ENCODE peak calls at places on chromosomes 11 and 22, in ten cellular contexts. One of them, this sample, is unnamed.

GRCh38 chr22:50293441-50294318 is 13.8 kb downstream of the PLXNB2 start:
- DNase-seq in adrenal gland: no peak
- DNase-seq in CD8-positive, alpha-beta T cell: no peak
- DNase-seq in coronary artery: peak; percentile 91
- DNase-seq in OCI-LY7: peak; percentile 65
- DNase-seq in SJSA1: peak; percentile 72
- DNase-seq in lower lobe of right lung: peak; percentile 88
- DNase-seq in psoas muscle: no peak
- DNase-seq in brain microvascular endothelial cell: peak; percentile 53
- DNase-seq in cardiac muscle cell: peak; percentile 91
- DNase-seq in this sample: peak; percentile 92

GRCh38 chr22:19429950-19430889 is 1.3 kb downstream of the HIRA start:
- DNase-seq in adrenal gland: peak; percentile 38
- DNase-seq in CD8-positive, alpha-beta T cell: peak; percentile 47
- DNase-seq in coronary artery: no peak
- DNase-seq in OCI-LY7: peak; percentile 69
- DNase-seq in SJSA1: peak; percentile 36
- DNase-seq in lower lobe of right lung: peak; percentile 55
- DNase-seq in psoas muscle: no peak
- DNase-seq in brain microvascular endothelial cell: peak; percentile 60
- DNase-seq in cardiac muscle cell: peak; percentile 82
- DNase-seq in this sample: peak; percentile 68

GRCh38 chr11:44136176-44136945 is 40.9 kb downstream of the EXT2 start:
- DNase-seq in adrenal gland: no peak
- DNase-seq in CD8-positive, alpha-beta T cell: no peak
- DNase-seq in coronary artery: no peak
- DNase-seq in OCI-LY7: no peak
- DNase-seq in SJSA1: peak; percentile 85
- DNase-seq in lower lobe of right lung: no peak
- DNase-seq in psoas muscle: no peak
- DNase-seq in brain microvascular endothelial cell: no peak
- DNase-seq in cardiac muscle cell: peak; percentile 9
- DNase-seq in this sample: no peak

GRCh38 chr11:36030707-36031365 is 87.0 kb downstream of the LDLRAD3 start:
- DNase-seq in adrenal gland: no peak
- DNase-seq in CD8-positive, alpha-beta T cell: no peak
- DNase-seq in coronary artery: no peak
- DNase-seq in OCI-LY7: no peak
- DNase-seq in SJSA1: no peak
- DNase-seq in lower lobe of right lung: no peak
- DNase-seq in psoas muscle: no peak
- DNase-seq in brain microvascular endothelial cell: no peak
- DNase-seq in cardiac muscle cell: peak; percentile 41
- DNase-seq in this sample: no peak

GRCh38 chr11:44638032-44638431 is 72.6 kb downstream of the CD82 start:
- DNase-seq in adrenal gland: peak; percentile 11
- DNase-seq in CD8-positive, alpha-beta T cell: no peak
- DNase-seq in coronary artery: no peak
- DNase-seq in OCI-LY7: no peak
- DNase-seq in SJSA1: no peak
- DNase-seq in lower lobe of right lung: no peak
- DNase-seq in psoas muscle: no peak
- DNase-seq in brain microvascular endothelial cell: no peak
- DNase-seq in cardiac muscle cell: peak; percentile 41
- DNase-seq in this sample: no peak

GRCh38 chr22:35039625-35040024 is 26.3 kb upstream of the ISX start:
- DNase-seq in adrenal gland: no peak
- DNase-seq in CD8-positive, alpha-beta T cell: no peak
- DNase-seq in coronary artery: no peak
- DNase-seq in OCI-LY7: no peak
- DNase-seq in SJSA1: no peak
- DNase-seq in lower lobe of right lung: no peak
- DNase-seq in psoas muscle: no peak
- DNase-seq in brain microvascular endothelial cell: no peak
- DNase-seq in cardiac muscle cell: no peak
- DNase-seq in this sample: no peak

GRCh38 chr11:68312117-68312779 is at the start of gene LRP5:
- DNase-seq in adrenal gland: peak; percentile 37
- DNase-seq in CD8-positive, alpha-beta T cell: no peak
- DNase-seq in coronary artery: no peak
- DNase-seq in OCI-LY7: peak; percentile 16
- DNase-seq in SJSA1: peak; percentile 22
- DNase-seq in lower lobe of right lung: no peak
- DNase-seq in psoas muscle: no peak
- DNase-seq in brain microvascular endothelial cell: no peak
- DNase-seq in cardiac muscle cell: peak; percentile 45
- DNase-seq in this sample: peak; percentile 71

GRCh38 chr11:1761857-1762536 is 1.7 kb downstream of the CTSD start:
- DNase-seq in adrenal gland: no peak
- DNase-seq in CD8-positive, alpha-beta T cell: no peak
- DNase-seq in coronary artery: no peak
- DNase-seq in OCI-LY7: no peak
- DNase-seq in SJSA1: no peak
- DNase-seq in lower lobe of right lung: peak; percentile 48
- DNase-seq in psoas muscle: peak; percentile 65
- DNase-seq in brain microvascular endothelial cell: no peak
- DNase-seq in cardiac muscle cell: no peak
- DNase-seq in this sample: peak; percentile 65

GRCh38 chr11:35792148-35792845 is 129.7 kb downstream of the TRIM44 start:
- DNase-seq in adrenal gland: no peak
- DNase-seq in CD8-positive, alpha-beta T cell: no peak
- DNase-seq in coronary artery: no peak
- DNase-seq in OCI-LY7: no peak
- DNase-seq in SJSA1: no peak
- DNase-seq in lower lobe of right lung: no peak
- DNase-seq in psoas muscle: no peak
- DNase-seq in brain microvascular endothelial cell: no peak
- DNase-seq in cardiac muscle cell: peak; percentile 35
- DNase-seq in this sample: no peak

GRCh38 chr11:46392421-46393230 is 1.1 kb upstream of the CHRM4 start:
- DNase-seq in adrenal gland: peak; percentile 91
- DNase-seq in CD8-positive, alpha-beta T cell: peak; percentile 79
- DNase-seq in coronary artery: peak; percentile 84
- DNase-seq in OCI-LY7: peak; percentile 26
- DNase-seq in SJSA1: peak; percentile 72
- DNase-seq in lower lobe of right lung: peak; percentile 89
- DNase-seq in psoas muscle: peak; percentile 93
- DNase-seq in brain microvascular endothelial cell: peak; percentile 61
- DNase-seq in cardiac muscle cell: peak; percentile 88
- DNase-seq in this sample: peak; percentile 93

GRCh38 chr22:29268511-29269229 is 602 bp downstream of the EWSR1 start:
- DNase-seq in adrenal gland: peak; percentile 71
- DNase-seq in CD8-positive, alpha-beta T cell: peak; percentile 39
- DNase-seq in coronary artery: no peak
- DNase-seq in OCI-LY7: peak; percentile 50
- DNase-seq in SJSA1: peak; percentile 84
- DNase-seq in lower lobe of right lung: peak; percentile 75
- DNase-seq in psoas muscle: peak; percentile 89
- DNase-seq in brain microvascular endothelial cell: peak; percentile 41
- DNase-seq in cardiac muscle cell: peak; percentile 86
- DNase-seq in this sample: peak; percentile 87

GRCh38 chr11:47964546-47964945 is 15.8 kb upstream of the PTPRJ start:
- DNase-seq in adrenal gland: no peak
- DNase-seq in CD8-positive, alpha-beta T cell: no peak
- DNase-seq in coronary artery: no peak
- DNase-seq in OCI-LY7: no peak
- DNase-seq in SJSA1: no peak
- DNase-seq in lower lobe of right lung: no peak
- DNase-seq in psoas muscle: no peak
- DNase-seq in brain microvascular endothelial cell: no peak
- DNase-seq in cardiac muscle cell: no peak
- DNase-seq in this sample: no peak

GRCh38 chr11:36817336-36817965 is 219.4 kb upstream of the RAG2 start:
- DNase-seq in adrenal gland: no peak
- DNase-seq in CD8-positive, alpha-beta T cell: no peak
- DNase-seq in coronary artery: no peak
- DNase-seq in OCI-LY7: no peak
- DNase-seq in SJSA1: no peak
- DNase-seq in lower lobe of right lung: no peak
- DNase-seq in psoas muscle: no peak
- DNase-seq in brain microvascular endothelial cell: no peak
- DNase-seq in cardiac muscle cell: peak; percentile 6
- DNase-seq in this sample: no peak

GRCh38 chr11:64911142-64911541 is 5.9 kb downstream of the ATG2A start:
- DNase-seq in adrenal gland: no peak
- DNase-seq in CD8-positive, alpha-beta T cell: no peak
- DNase-seq in coronary artery: no peak
- DNase-seq in OCI-LY7: no peak
- DNase-seq in SJSA1: no peak
- DNase-seq in lower lobe of right lung: no peak
- DNase-seq in psoas muscle: no peak
- DNase-seq in brain microvascular endothelial cell: no peak
- DNase-seq in cardiac muscle cell: no peak
- DNase-seq in this sample: no peak

GRCh38 chr11:109785714-109786113 is 307.5 kb upstream of the ZC3H12C start:
- DNase-seq in adrenal gland: no peak
- DNase-seq in CD8-positive, alpha-beta T cell: no peak
- DNase-seq in coronary artery: no peak
- DNase-seq in OCI-LY7: no peak
- DNase-seq in SJSA1: peak; percentile 4
- DNase-seq in lower lobe of right lung: no peak
- DNase-seq in psoas muscle: no peak
- DNase-seq in brain microvascular endothelial cell: no peak
- DNase-seq in cardiac muscle cell: peak; percentile 12
- DNase-seq in this sample: no peak
- H3K27ac ChIP-seq in adrenal gland: no peak overlapping the region
- H3K27ac ChIP-seq in CD8-positive, alpha-beta T cell: no peak overlapping the region
- H3K27ac ChIP-seq in coronary artery: peak overlapping the region; percentile 16
- H3K27ac ChIP-seq in OCI-LY7: no peak overlapping the region
- H3K27ac ChIP-seq in SJSA1: no peak overlapping the region
- H3K27ac ChIP-seq in lower lobe of right lung: no peak overlapping the region
- H3K27ac ChIP-seq in psoas muscle: no peak overlapping the region
- H3K27ac ChIP-seq in brain microvascular endothelial cell: no peak overlapping the region
- H3K27ac ChIP-seq in cardiac muscle cell: no peak overlapping the region
- H3K27ac ChIP-seq in this sample: no peak overlapping the region

GRCh38 chr22:23565942-23566715 is 14.0 kb downstream of the IGLL1 start:
- DNase-seq in adrenal gland: no peak
- DNase-seq in CD8-positive, alpha-beta T cell: no peak
- DNase-seq in coronary artery: no peak
- DNase-seq in OCI-LY7: no peak
- DNase-seq in SJSA1: no peak
- DNase-seq in lower lobe of right lung: no peak
- DNase-seq in psoas muscle: peak; percentile 43
- DNase-seq in brain microvascular endothelial cell: no peak
- DNase-seq in cardiac muscle cell: peak; percentile 6
- DNase-seq in this sample: no peak
- H3K4me3 ChIP-seq in adrenal gland: peak overlapping the region; percentile 26
- H3K4me3 ChIP-seq in CD8-positive, alpha-beta T cell: peak overlapping the region; percentile 49
- H3K4me3 ChIP-seq in coronary artery: peak overlapping the region; percentile 74
- H3K4me3 ChIP-seq in OCI-LY7: no peak overlapping the region
- H3K4me3 ChIP-seq in SJSA1: no peak overlapping the region
- H3K4me3 ChIP-seq in lower lobe of right lung: peak overlapping the region; percentile 48
- H3K4me3 ChIP-seq in psoas muscle: peak overlapping the region; percentile 55
- H3K4me3 ChIP-seq in brain microvascular endothelial cell: peak overlapping the region; percentile 12
- H3K4me3 ChIP-seq in cardiac muscle cell: peak overlapping the region; percentile 35
- H3K4me3 ChIP-seq in this sample: peak overlapping the region; percentile 39

GRCh38 chr11:66278396-66279091 is 569 bp downstream of the CNIH2 start:
- DNase-seq in adrenal gland: no peak
- DNase-seq in CD8-positive, alpha-beta T cell: peak; percentile 43
- DNase-seq in coronary artery: no peak
- DNase-seq in OCI-LY7: no peak
- DNase-seq in SJSA1: no peak
- DNase-seq in lower lobe of right lung: no peak
- DNase-seq in psoas muscle: peak; percentile 42
- DNase-seq in brain microvascular endothelial cell: peak; percentile 48
- DNase-seq in cardiac muscle cell: peak; percentile 30
- DNase-seq in this sample: no peak

GRCh38 chr11:66275396-66275795 is 2.6 kb upstream of the CNIH2 start:
- DNase-seq in adrenal gland: no peak
- DNase-seq in CD8-positive, alpha-beta T cell: no peak
- DNase-seq in coronary artery: no peak
- DNase-seq in OCI-LY7: no peak
- DNase-seq in SJSA1: no peak
- DNase-seq in lower lobe of right lung: no peak
- DNase-seq in psoas muscle: no peak
- DNase-seq in brain microvascular endothelial cell: no peak
- DNase-seq in cardiac muscle cell: no peak
- DNase-seq in this sample: no peak

GRCh38 chr11:66274219-66274618 is 3.8 kb upstream of the CNIH2 start:
- DNase-seq in adrenal gland: no peak
- DNase-seq in CD8-positive, alpha-beta T cell: no peak
- DNase-seq in coronary artery: no peak
- DNase-seq in OCI-LY7: no peak
- DNase-seq in SJSA1: no peak
- DNase-seq in lower lobe of right lung: no peak
- DNase-seq in psoas muscle: no peak
- DNase-seq in brain microvascular endothelial cell: no peak
- DNase-seq in cardiac muscle cell: no peak
- DNase-seq in this sample: no peak

GRCh38 chr11:66277475-66278391 is at the start of gene CNIH2:
- DNase-seq in adrenal gland: no peak
- DNase-seq in CD8-positive, alpha-beta T cell: peak; percentile 58
- DNase-seq in coronary artery: no peak
- DNase-seq in OCI-LY7: peak; percentile 37
- DNase-seq in SJSA1: no peak
- DNase-seq in lower lobe of right lung: no peak
- DNase-seq in psoas muscle: peak; percentile 57
- DNase-seq in brain microvascular endothelial cell: no peak
- DNase-seq in cardiac muscle cell: peak; percentile 16
- DNase-seq in this sample: no peak

GRCh38 chr11:66275984-66276612 is 1.9 kb upstream of the CNIH2 start:
- DNase-seq in adrenal gland: no peak
- DNase-seq in CD8-positive, alpha-beta T cell: no peak
- DNase-seq in coronary artery: no peak
- DNase-seq in OCI-LY7: no peak
- DNase-seq in SJSA1: no peak
- DNase-seq in lower lobe of right lung: no peak
- DNase-seq in psoas muscle: peak; percentile 48
- DNase-seq in brain microvascular endothelial cell: no peak
- DNase-seq in cardiac muscle cell: no peak
- DNase-seq in this sample: no peak
- H3K27ac ChIP-seq in adrenal gland: no peak overlapping the region
- H3K27ac ChIP-seq in CD8-positive, alpha-beta T cell: no peak overlapping the region
- H3K27ac ChIP-seq in coronary artery: no peak overlapping the region
- H3K27ac ChIP-seq in OCI-LY7: no peak overlapping the region
- H3K27ac ChIP-seq in SJSA1: no peak overlapping the region
- H3K27ac ChIP-seq in lower lobe of right lung: no peak overlapping the region
- H3K27ac ChIP-seq in psoas muscle: no peak overlapping the region
- H3K27ac ChIP-seq in brain microvascular endothelial cell: no peak overlapping the region
- H3K27ac ChIP-seq in cardiac muscle cell: no peak overlapping the region
- H3K27ac ChIP-seq in this sample: no peak overlapping the region

DNA sequence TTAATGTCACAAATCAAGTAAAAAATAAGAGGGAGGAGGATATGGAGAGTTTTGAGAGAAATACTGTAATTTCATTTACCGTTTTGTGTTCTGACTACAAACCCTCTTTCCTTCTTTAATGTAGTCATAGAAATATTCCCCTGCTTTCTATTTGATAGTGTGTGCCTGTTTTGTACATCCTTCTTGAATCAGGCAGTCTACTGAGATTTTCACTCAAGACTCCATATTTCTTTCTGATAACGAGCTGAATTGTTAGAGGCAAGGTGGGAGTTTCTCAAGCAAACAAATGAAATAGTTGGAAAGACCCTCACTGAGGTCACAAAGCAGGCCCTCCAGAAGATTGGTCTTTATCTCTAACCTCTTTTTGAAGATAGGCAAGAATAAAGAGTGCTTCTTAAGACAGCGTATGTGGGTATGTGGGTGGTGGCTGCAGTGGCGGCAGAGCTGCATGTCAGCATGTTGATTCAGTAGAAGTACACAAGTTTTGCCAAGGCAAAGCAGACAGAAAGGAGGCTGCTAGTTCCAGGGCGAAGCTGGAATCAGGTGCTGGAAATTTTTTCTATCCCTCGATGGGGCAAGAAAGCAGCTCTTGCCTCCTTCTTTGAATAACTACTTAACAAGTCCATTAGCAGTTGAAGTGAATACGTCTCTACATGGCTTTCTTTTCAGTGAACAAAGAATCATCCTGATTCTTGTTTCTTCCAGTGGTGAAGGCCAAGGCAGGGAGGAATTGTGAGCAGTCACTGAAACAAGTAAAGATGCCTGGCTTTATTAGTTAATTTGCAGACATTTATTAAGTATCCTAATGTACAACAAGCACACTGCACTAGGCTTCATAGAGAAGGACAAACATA is 164.2 kb downstream of the FAM76B start:
- DNase-seq in adrenal gland: no peak
- DNase-seq in CD8-positive, alpha-beta T cell: no peak
- DNase-seq in coronary artery: no peak
- DNase-seq in OCI-LY7: no peak
- DNase-seq in SJSA1: no peak
- DNase-seq in lower lobe of right lung: no peak
- DNase-seq in psoas muscle: no peak
- DNase-seq in brain microvascular endothelial cell: no peak
- DNase-seq in cardiac muscle cell: no peak
- DNase-seq in this sample: no peak
- H3K4me3 ChIP-seq in adrenal gland: no peak overlapping the region
- H3K4me3 ChIP-seq in CD8-positive, alpha-beta T cell: no peak overlapping the region
- H3K4me3 ChIP-seq in coronary artery: no peak overlapping the region
- H3K4me3 ChIP-seq in OCI-LY7: no peak overlapping the region
- H3K4me3 ChIP-seq in SJSA1: no peak overlapping the region
- H3K4me3 ChIP-seq in lower lobe of right lung: no peak overlapping the region
- H3K4me3 ChIP-seq in psoas muscle: no peak overlapping the region
- H3K4me3 ChIP-seq in brain microvascular endothelial cell: peak overlapping the region; percentile 16
- H3K4me3 ChIP-seq in cardiac muscle cell: no peak overlapping the region
- H3K4me3 ChIP-seq in this sample: no peak overlapping the region

This sample was measured in upper lobe of right lung.